ENCODE peak calls at places on chromosomes 11 and 22, in eight cellular contexts. N, Y, A, L, H, C, R and P are unnamed samples.

GRCh38 chr11:9759519-9760179 is 95.8 kb downstream of the SWAP70 start:
- DNase-seq in L (peak; percentile 79), A (peak; percentile 97), R (peak; percentile 100), N (peak; percentile 80), H (peak; percentile 76), Y (no peak), C (peak; percentile 100), P (peak; percentile 80)

GRCh38 chr11:64870176-64870892 is 8.1 kb downstream of the EHD1 start:
- DNase-seq in L (no peak), A (peak; percentile 69), Y (no peak), N (no peak), R (peak; percentile 71), H (peak; percentile 69), C (no peak), P (no peak)

GRCh38 chr22:31441652-31442051 is 42.2 kb downstream of the DRG1 start:
- DNase-seq in Y (no peak), R (no peak), N (no peak), A (no peak), H (no peak), L (no peak), C (no peak), P (no peak)

GRCh38 chr11:92224394-92225205 is at the start of gene FAT3:
- DNase-seq in A (peak; percentile 39), N (peak; percentile 63), C (no peak), R (peak; percentile 67), H (peak; percentile 13), Y (peak; percentile 62), L (no peak), P (no peak)

GRCh38 chr11:11731311-11732083 is 109.7 kb upstream of the GALNT18 start:
- DNase-seq in L (no peak), N (no peak), H (no peak), R (peak; percentile 55), C (peak; percentile 37), Y (no peak), A (peak; percentile 4), P (peak; percentile 24)

GRCh38 chr11:1059759-1060158 is 14.9 kb upstream of the MUC2 start:
- DNase-seq in Y (no peak), L (peak; percentile 28), N (peak; percentile 50), A (no peak), C (no peak), H (no peak), R (no peak), P (no peak)

GRCh38 chr11:43989162-43989961 is 46.9 kb downstream of the C11orf96 start:
- DNase-seq in N (no peak), C (no peak), A (peak; percentile 34), H (peak; percentile 79), L (peak; percentile 46), Y (peak; percentile 63), R (no peak), P (peak; percentile 52)

GRCh38 chr11:110298298-110298765 is 1.9 kb upstream of the RDX start:
- DNase-seq in N (no peak), L (no peak), A (no peak), R (no peak), H (no peak), C (no peak), Y (no peak), P (peak; percentile 42)

GRCh38 chr11:469684-470667 is 19.9 kb downstream of the PTDSS2 start:
- DNase-seq in R (peak; percentile 52), H (no peak), N (peak; percentile 79), C (peak; percentile 18), A (peak; percentile 88), Y (peak; percentile 37), L (peak; percentile 60), P (peak; percentile 79)

GRCh38 chr11:104000798-104001197 is 35.6 kb upstream of the DDI1 start:
- DNase-seq in L (no peak), A (peak; percentile 78), C (no peak), N (no peak), R (peak; percentile 36), Y (no peak), H (no peak), P (no peak)

GRCh38 chr22:49488943-49489342 is 338.7 kb downstream of the BRD1 start:
- DNase-seq in N (no peak), C (no peak), R (no peak), H (no peak), L (no peak), Y (no peak), A (no peak), P (no peak)

GRCh38 chr11:121687961-121688566 is 235.3 kb upstream of the SORL1-AS1 start:
- DNase-seq in A (peak; percentile 35), L (no peak), C (no peak), R (peak; percentile 77), H (no peak), N (no peak), Y (no peak), P (no peak)

GRCh38 chr11:6745465-6746015 is 26.2 kb downstream of the OR2AG2 start:
- DNase-seq in A (no peak), H (no peak), R (no peak), N (no peak), L (no peak), C (no peak), Y (no peak), P (no peak)

GRCh38 chr11:14500181-14500651 is 605 bp upstream of the COPB1 start:
- DNase-seq in N (no peak), Y (peak; percentile 16), C (no peak), R (peak; percentile 74), H (peak; percentile 30), L (peak; percentile 65), A (peak; percentile 61), P (peak; percentile 64)

GRCh38 chr22:40975346-40975745 is 24.2 kb downstream of the RBX1 start:
- DNase-seq in Y (no peak), N (no peak), A (no peak), C (no peak), R (no peak), L (no peak), H (no peak), P (no peak)

GRCh38 chr11:85316967-85317366 is 310.2 kb downstream of the DLG2 start:
- DNase-seq in C (no peak), L (no peak), N (no peak), A (no peak), R (no peak), H (no peak), Y (no peak), P (no peak)

GRCh38 chr22:25407859-25408229 is 156.6 kb upstream of the GRK3 start:
- DNase-seq in L (no peak), C (no peak), H (no peak), R (no peak), N (peak; percentile 20), A (no peak), Y (no peak), P (no peak)

GRCh38 chr11:116499396-116500001 is 273.3 kb downstream of the BUD13 start:
- DNase-seq in C (no peak), Y (peak; percentile 95), H (peak; percentile 54), R (peak; percentile 43), N (peak; percentile 86), L (peak; percentile 87), A (peak; percentile 41), P (peak; percentile 65)

GRCh38 chr11:83863272-83863671 is 577.1 kb upstream of the CCDC90B start:
- DNase-seq in H (no peak), R (no peak), A (no peak), C (no peak), L (no peak), N (no peak), Y (no peak), P (no peak)

GRCh38 chr11:102177974-102178631 is 67.9 kb downstream of the YAP1 start:
- DNase-seq in N (no peak), C (peak; percentile 89), Y (no peak), R (peak; percentile 90), L (no peak), H (no peak), A (peak; percentile 92), P (no peak)

DNA sequence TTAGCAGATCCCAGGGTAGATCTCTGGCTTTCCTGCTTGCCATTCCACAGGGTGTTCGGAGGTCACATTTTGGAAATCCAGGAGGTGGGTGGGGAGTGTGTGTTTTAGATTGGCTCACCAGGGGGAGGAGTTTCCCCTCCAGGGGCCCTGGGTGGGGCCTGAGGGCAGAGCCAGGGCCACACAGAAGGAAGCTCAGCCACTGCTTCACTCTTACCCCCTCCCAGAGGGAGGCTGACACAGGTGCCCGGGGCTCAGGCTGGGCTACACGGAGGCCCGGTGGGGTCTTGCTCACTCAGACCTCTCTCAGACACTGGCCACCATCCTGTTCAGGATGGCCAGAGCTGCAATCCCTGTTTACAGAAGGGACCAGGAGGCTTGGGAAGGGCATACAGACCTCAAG is 2.5 kb downstream of the WNT7B start:
- DNase-seq in L (no peak), C (no peak), H (no peak), A (no peak), N (no peak), R (no peak), Y (no peak), P (no peak)
- TF ChIP-seq CTCF in L (no peak), C (no peak), H (no peak), A (no peak), N (no peak), R (no peak), Y (no peak), P (no peak)

DNA sequence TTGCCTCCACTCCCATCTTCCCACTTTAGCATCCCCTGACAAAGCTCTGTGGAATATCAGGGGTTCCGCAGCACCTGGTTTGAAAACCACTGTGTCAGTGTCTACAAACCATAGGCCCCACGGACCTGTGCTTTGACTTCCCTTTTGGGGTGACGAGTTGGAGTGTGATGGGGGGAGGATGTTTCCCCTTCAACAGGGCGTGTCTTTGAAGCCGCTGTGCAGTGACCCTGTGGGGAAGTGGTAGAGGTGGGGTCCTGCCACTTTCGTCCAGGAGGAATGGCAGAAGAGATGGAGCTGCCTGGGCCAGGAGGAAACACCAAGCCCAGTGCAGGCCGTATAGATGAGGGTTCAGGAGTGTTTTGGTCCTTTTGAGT is 20.9 kb downstream of the TPBGL start:
- DNase-seq in L (no peak), H (no peak), Y (no peak), N (peak; percentile 62), C (no peak), A (no peak), R (no peak), P (no peak)
- TF ChIP-seq CTCF in L (no peak), H (no peak), Y (no peak), N (no peak), C (no peak), A (no peak), R (no peak), P (no peak)

GRCh38 chr22:42901790-42902508 is 44.9 kb upstream of the ARFGAP3 start:
- DNase-seq in L (no peak), C (no peak), N (no peak), H (peak; percentile 61), A (no peak), R (no peak), Y (no peak), P (no peak)
- TF ChIP-seq CTCF in L (no peak), C (peak; percentile 24), N (peak; percentile 7), H (no peak), A (peak; percentile 34), R (peak; percentile 36), Y (peak; percentile 55), P (peak; percentile 19)

DNA sequence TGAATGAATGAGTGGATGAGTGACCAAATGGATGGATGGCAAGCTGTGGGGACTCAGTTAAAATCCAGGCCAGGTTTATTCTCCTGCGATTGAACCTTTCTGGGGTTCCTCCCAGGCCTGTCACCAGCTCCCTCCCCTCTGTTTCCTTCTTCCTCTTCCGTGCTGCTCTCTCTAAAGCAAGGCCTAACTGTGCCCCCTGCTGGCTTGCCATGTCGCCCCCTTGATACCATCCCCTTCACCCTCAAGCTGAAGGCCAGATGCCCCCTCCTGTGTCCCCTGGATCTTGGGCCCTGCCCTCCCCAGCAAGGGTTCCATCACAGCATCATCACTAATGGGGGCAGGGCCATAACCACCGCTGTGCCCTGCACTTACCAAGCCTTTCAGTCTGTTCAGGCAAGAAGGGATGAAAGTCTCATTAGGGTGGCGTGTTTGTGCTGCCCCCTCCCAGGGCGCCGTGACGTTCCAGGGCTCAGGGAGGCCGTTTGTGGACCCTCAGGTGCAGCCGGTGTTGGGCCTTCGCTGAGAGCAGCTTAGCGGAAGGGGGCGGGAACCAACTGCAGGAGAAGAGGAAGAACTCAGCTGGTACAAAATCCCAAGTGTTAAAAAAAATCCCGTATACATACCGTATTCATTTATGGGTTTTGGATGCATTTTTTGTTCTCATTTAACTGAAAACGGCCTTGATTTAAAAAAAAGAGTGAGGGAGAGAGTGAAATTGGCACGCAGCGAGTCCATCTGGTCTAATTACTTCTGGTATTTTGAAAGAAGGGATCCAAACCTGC is 69.9 kb downstream of the MPPED1 start:
- DNase-seq in Y (peak; percentile 39), L (no peak), N (no peak), A (no peak), H (no peak), C (no peak), R (no peak), P (no peak)
- TF ChIP-seq CTCF in Y (no peak), L (no peak), N (no peak), A (no peak), H (no peak), C (no peak), R (no peak), P (no peak)